ENCODE peak calls at places on chromosomes 5 and 9, in eight cellular contexts. One of them, this sample, is unnamed.

GRCh38 chr5:91126888-91127287 is 256.2 kb downstream of the ARRDC3 start:
- DNase-seq in body of pancreas: no peak
- DNase-seq in cardiac muscle cell: no peak
- DNase-seq in fibroblast of the aortic adventitia: no peak
- DNase-seq in WERI-Rb-1: no peak
- DNase-seq in pancreas: no peak
- DNase-seq in upper lobe of left lung: no peak
- DNase-seq in CD8-positive, alpha-beta T cell: no peak
- DNase-seq in this sample: no peak

GRCh38 chr9:37976714-37977477 is 73.0 kb upstream of the SLC25A51 start:
- DNase-seq in upper lobe of left lung: no peak
- DNase-seq in pancreas: peak; percentile 54
- DNase-seq in body of pancreas: peak; percentile 60
- DNase-seq in WERI-Rb-1: no peak
- DNase-seq in cardiac muscle cell: no peak
- DNase-seq in CD8-positive, alpha-beta T cell: no peak
- DNase-seq in fibroblast of the aortic adventitia: peak; percentile 93
- DNase-seq in this sample: peak; percentile 90

GRCh38 chr9:37996050-37996811 is 72.8 kb downstream of the SHB start:
- DNase-seq in cardiac muscle cell: peak; percentile 52
- DNase-seq in fibroblast of the aortic adventitia: no peak
- DNase-seq in WERI-Rb-1: peak; percentile 87
- DNase-seq in body of pancreas: no peak
- DNase-seq in pancreas: peak; percentile 59
- DNase-seq in CD8-positive, alpha-beta T cell: no peak
- DNase-seq in upper lobe of left lung: no peak
- DNase-seq in this sample: no peak

GRCh38 chr5:19676895-19677294 is 311.1 kb downstream of the CDH18 start:
- DNase-seq in fibroblast of the aortic adventitia: peak; percentile 8
- DNase-seq in WERI-Rb-1: no peak
- DNase-seq in upper lobe of left lung: no peak
- DNase-seq in CD8-positive, alpha-beta T cell: no peak
- DNase-seq in body of pancreas: no peak
- DNase-seq in pancreas: no peak
- DNase-seq in cardiac muscle cell: no peak
- DNase-seq in this sample: no peak

GRCh38 chr5:53597894-53598293 is 37.5 kb downstream of the NDUFS4 start:
- DNase-seq in cardiac muscle cell: no peak
- DNase-seq in upper lobe of left lung: no peak
- DNase-seq in WERI-Rb-1: no peak
- DNase-seq in body of pancreas: no peak
- DNase-seq in CD8-positive, alpha-beta T cell: no peak
- DNase-seq in fibroblast of the aortic adventitia: no peak
- DNase-seq in pancreas: no peak
- DNase-seq in this sample: no peak

GRCh38 chr9:76530458-76531100 is 71.6 kb downstream of the GCNT1 start:
- DNase-seq in CD8-positive, alpha-beta T cell: no peak
- DNase-seq in fibroblast of the aortic adventitia: peak; percentile 41
- DNase-seq in upper lobe of left lung: no peak
- DNase-seq in cardiac muscle cell: no peak
- DNase-seq in pancreas: no peak
- DNase-seq in body of pancreas: no peak
- DNase-seq in WERI-Rb-1: no peak
- DNase-seq in this sample: peak; percentile 38

GRCh38 chr9:125755340-125755739 is 8.2 kb downstream of the PBX3 start:
- DNase-seq in pancreas: no peak
- DNase-seq in CD8-positive, alpha-beta T cell: no peak
- DNase-seq in WERI-Rb-1: no peak
- DNase-seq in upper lobe of left lung: no peak
- DNase-seq in body of pancreas: no peak
- DNase-seq in cardiac muscle cell: no peak
- DNase-seq in fibroblast of the aortic adventitia: no peak
- DNase-seq in this sample: no peak

GRCh38 chr5:63145167-63145566 is 566.5 kb downstream of the LRRC70 start:
- DNase-seq in fibroblast of the aortic adventitia: peak; percentile 50
- DNase-seq in CD8-positive, alpha-beta T cell: no peak
- DNase-seq in WERI-Rb-1: no peak
- DNase-seq in upper lobe of left lung: no peak
- DNase-seq in pancreas: no peak
- DNase-seq in cardiac muscle cell: no peak
- DNase-seq in body of pancreas: peak; percentile 5
- DNase-seq in this sample: peak; percentile 39

GRCh38 chr5:132465095-132465707 is 25.4 kb downstream of the IRF1 start:
- DNase-seq in body of pancreas: no peak
- DNase-seq in fibroblast of the aortic adventitia: no peak
- DNase-seq in WERI-Rb-1: no peak
- DNase-seq in upper lobe of left lung: no peak
- DNase-seq in cardiac muscle cell: no peak
- DNase-seq in CD8-positive, alpha-beta T cell: no peak
- DNase-seq in pancreas: peak; percentile 22
- DNase-seq in this sample: no peak
- H3K4me3 ChIP-seq in body of pancreas: no peak overlapping the region
- H3K4me3 ChIP-seq in fibroblast of the aortic adventitia: no peak overlapping the region
- H3K4me3 ChIP-seq in WERI-Rb-1: no peak overlapping the region
- H3K4me3 ChIP-seq in upper lobe of left lung: no peak overlapping the region
- H3K4me3 ChIP-seq in cardiac muscle cell: no peak overlapping the region
- H3K4me3 ChIP-seq in CD8-positive, alpha-beta T cell: peak overlapping the region; percentile 34
- H3K4me3 ChIP-seq in pancreas: no peak overlapping the region
- H3K4me3 ChIP-seq in this sample: no peak overlapping the region

DNA sequence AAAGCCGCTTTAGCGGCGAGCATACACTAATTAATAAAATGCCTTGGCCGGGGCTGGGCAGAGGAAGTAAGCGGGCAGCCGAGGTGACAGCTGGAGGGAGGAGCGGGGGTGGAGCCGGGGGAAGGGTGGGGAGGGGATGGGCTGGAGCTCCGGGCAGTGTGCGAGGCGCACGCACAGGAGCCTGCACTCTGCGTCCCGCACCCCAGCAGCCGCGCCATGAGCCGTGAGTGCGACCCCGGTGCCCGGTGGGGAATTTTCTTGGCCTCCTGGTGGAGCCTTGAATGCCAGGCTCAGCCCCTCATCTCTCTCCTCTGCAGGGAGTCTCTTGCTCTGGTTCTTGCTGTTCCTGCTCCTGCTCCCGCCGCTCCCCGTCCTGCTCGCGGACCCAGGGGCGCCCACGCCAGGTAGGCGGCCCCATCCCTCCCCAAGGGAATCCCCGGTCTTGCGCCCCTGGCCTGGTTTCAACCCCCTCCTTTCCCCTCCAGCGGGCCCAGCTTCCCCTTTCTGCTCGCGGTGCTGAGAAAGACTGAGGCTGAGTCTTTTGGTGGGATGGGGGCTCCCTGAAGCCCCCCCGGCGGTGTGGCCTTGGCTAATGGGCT is at the start of gene PTGS1:
- DNase-seq in pancreas: peak; percentile 70
- DNase-seq in CD8-positive, alpha-beta T cell: no peak
- DNase-seq in upper lobe of left lung: peak; percentile 57
- DNase-seq in body of pancreas: peak; percentile 51
- DNase-seq in cardiac muscle cell: peak; percentile 48
- DNase-seq in WERI-Rb-1: peak; percentile 94
- DNase-seq in fibroblast of the aortic adventitia: no peak
- DNase-seq in this sample: peak; percentile 80
- H3K4me3 ChIP-seq in pancreas: peak within 1 kb of the TSS; percentile 10
- H3K4me3 ChIP-seq in CD8-positive, alpha-beta T cell: peak within 1 kb of the TSS; percentile 16
- H3K4me3 ChIP-seq in upper lobe of left lung: peak within 1 kb of the TSS; percentile 32
- H3K4me3 ChIP-seq in body of pancreas: no peak within 1 kb of the TSS
- H3K4me3 ChIP-seq in cardiac muscle cell: peak within 1 kb of the TSS; percentile 13
- H3K4me3 ChIP-seq in WERI-Rb-1: peak within 1 kb of the TSS; percentile 53
- H3K4me3 ChIP-seq in fibroblast of the aortic adventitia: peak within 1 kb of the TSS; percentile 84
- H3K4me3 ChIP-seq in this sample: peak within 1 kb of the TSS; percentile 61

DNA sequence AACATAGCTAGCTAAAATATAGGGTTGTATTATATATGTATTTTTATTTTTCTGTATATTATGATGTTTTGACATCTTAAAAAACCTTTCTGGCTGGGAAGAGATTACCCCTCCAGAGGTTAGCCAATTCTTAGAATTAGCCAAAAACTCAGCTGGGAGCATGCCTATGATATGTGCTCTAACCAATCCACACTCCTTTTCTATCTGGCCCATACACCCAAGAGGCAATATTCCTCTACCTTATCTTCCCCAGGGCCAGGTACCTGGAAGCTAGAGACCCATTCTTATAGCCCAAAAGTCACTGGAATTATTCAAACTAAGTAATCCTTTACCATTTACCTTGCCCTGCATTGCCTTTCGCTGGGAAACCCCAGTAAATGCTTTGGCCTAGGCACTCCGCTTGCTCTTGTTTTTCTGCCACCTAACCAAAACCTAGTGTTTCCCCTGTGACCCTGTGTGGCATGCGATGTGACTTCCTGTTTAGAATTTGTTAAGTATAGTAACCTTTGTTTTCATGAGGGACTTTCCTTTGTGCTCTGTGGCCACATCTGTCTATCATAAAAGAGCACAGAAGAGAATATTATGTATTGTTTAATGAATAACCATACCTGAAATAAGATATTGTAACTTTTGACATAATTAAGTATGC is 37.4 kb downstream of the CSNK1G3 start:
- DNase-seq in body of pancreas: no peak
- DNase-seq in upper lobe of left lung: no peak
- DNase-seq in CD8-positive, alpha-beta T cell: peak; percentile 73
- DNase-seq in cardiac muscle cell: no peak
- DNase-seq in pancreas: no peak
- DNase-seq in WERI-Rb-1: no peak
- DNase-seq in fibroblast of the aortic adventitia: no peak
- DNase-seq in this sample: no peak
- H3K4me3 ChIP-seq in body of pancreas: no peak overlapping the region
- H3K4me3 ChIP-seq in upper lobe of left lung: no peak overlapping the region
- H3K4me3 ChIP-seq in CD8-positive, alpha-beta T cell: no peak overlapping the region
- H3K4me3 ChIP-seq in cardiac muscle cell: no peak overlapping the region
- H3K4me3 ChIP-seq in pancreas: no peak overlapping the region
- H3K4me3 ChIP-seq in WERI-Rb-1: no peak overlapping the region
- H3K4me3 ChIP-seq in fibroblast of the aortic adventitia: no peak overlapping the region
- H3K4me3 ChIP-seq in this sample: no peak overlapping the region

DNA sequence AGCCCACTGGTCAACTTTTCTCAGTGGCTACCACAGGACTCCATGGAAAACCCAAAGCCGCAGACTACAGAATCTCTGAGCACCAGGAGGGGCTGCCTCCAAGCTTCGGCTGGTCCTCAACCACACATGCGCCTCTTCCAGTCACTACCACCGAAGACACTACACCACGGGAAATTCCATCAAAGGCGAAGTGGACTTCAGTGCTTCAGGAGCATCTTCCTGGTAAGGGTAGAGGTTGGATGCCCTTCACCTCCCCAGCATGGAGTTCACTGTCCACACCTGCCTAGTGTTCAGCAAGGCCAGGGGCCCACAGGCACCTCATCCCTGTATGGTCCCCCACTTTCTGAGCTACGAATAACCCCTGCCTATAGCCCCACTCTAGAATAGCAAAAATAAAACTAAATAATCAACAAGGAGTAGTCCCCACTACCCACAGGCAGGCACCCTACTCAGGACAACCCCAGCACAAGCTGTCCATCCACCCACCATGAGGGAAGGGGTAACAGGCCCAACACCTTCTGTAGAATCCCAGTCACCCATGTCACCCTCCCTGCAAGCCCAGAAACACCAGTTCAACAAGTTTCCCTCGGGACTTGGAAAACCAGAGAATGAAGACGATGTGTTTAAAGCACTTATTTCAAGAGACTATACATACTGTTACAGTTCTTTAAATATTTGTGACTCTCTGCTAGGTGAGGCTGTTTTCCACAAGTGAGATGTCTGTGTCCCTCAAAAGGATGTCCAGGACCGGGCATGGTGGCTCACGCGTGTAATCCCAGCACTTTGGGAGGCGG is 2.6 kb downstream of the VDAC1 start:
- DNase-seq in CD8-positive, alpha-beta T cell: no peak
- DNase-seq in body of pancreas: no peak
- DNase-seq in WERI-Rb-1: no peak
- DNase-seq in pancreas: no peak
- DNase-seq in upper lobe of left lung: no peak
- DNase-seq in cardiac muscle cell: no peak
- DNase-seq in fibroblast of the aortic adventitia: no peak
- DNase-seq in this sample: no peak
- H3K4me3 ChIP-seq in CD8-positive, alpha-beta T cell: no peak overlapping the region
- H3K4me3 ChIP-seq in body of pancreas: no peak overlapping the region
- H3K4me3 ChIP-seq in WERI-Rb-1: no peak overlapping the region
- H3K4me3 ChIP-seq in pancreas: no peak overlapping the region
- H3K4me3 ChIP-seq in upper lobe of left lung: no peak overlapping the region
- H3K4me3 ChIP-seq in cardiac muscle cell: no peak overlapping the region
- H3K4me3 ChIP-seq in fibroblast of the aortic adventitia: peak overlapping the region; percentile 79
- H3K4me3 ChIP-seq in this sample: no peak overlapping the region

DNA sequence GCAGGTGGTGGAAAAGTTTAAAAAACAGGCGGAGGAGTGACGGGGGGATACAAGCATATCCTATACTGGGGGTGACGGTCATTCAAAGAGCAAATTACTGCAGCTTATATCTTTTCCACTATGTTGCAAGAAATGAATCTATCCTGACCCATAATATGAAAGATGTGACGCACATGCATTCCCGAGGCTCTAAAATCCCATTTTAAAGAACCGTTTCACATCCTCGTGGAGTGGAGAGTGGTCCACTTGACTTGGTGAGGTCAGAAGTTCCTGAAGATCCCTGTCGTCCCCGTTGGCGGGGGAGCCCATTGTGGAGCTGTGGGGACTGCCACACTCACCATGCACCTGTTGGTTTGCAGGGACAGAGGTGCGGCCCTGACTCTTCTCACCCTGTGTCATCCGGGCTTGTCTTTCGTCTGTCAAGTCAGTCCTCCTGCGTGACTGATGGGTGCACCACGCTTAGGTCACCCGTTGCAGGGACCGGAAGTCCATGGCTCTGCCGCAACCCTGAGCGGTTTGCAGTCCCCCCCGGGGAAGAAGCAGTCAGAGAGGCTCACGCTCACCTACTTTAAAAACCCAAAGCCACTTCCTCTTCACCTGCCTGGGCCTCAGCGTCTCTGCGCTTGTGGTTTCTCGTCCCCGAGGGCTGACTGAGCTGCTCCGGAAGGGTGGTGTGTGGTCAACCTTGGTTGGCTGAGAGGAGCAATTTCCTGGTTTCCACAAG is 53.0 kb downstream of the USP20 start:
- DNase-seq in cardiac muscle cell: no peak
- DNase-seq in upper lobe of left lung: peak; percentile 77
- DNase-seq in pancreas: no peak
- DNase-seq in body of pancreas: peak; percentile 27
- DNase-seq in CD8-positive, alpha-beta T cell: peak; percentile 96
- DNase-seq in fibroblast of the aortic adventitia: no peak
- DNase-seq in WERI-Rb-1: no peak
- DNase-seq in this sample: no peak
- H3K4me3 ChIP-seq in cardiac muscle cell: no peak overlapping the region
- H3K4me3 ChIP-seq in upper lobe of left lung: peak overlapping the region; percentile 4
- H3K4me3 ChIP-seq in pancreas: no peak overlapping the region
- H3K4me3 ChIP-seq in body of pancreas: no peak overlapping the region
- H3K4me3 ChIP-seq in CD8-positive, alpha-beta T cell: peak overlapping the region; percentile 62
- H3K4me3 ChIP-seq in fibroblast of the aortic adventitia: no peak overlapping the region
- H3K4me3 ChIP-seq in WERI-Rb-1: no peak overlapping the region
- H3K4me3 ChIP-seq in this sample: no peak overlapping the region

This sample was measured in cardiac fibroblast.